ENCODE peak calls at places on chromosomes 1 and 21, in eight cellular contexts. J is neural crest cell; T is fibroblast of lung; G is thyroid gland; A is NT2/D1; Y is MCF 10A; M is stimulated activated CD8-positive, alpha-beta memory T cell treated with anti-CD3 and anti-CD28 coated beads, Interleukin-12 subunit alpha, Interleukin-12 subunit beta, amount 100 ng/mL, for 4 hours; D is NCI-H345. W is an unnamed sample.

GRCh38 chr1:93615201-93616150 is 66.2 kb downstream of the BCAR3 start:
- DNase-seq in J (no peak), T (peak), G (no peak), A (no peak), Y (peak), M (peak), D (no peak), W (peak)

GRCh38 chr1:205709059-205709398 is 28.7 kb upstream of the SLC45A3 start:
- DNase-seq in J (no peak), T (peak), G (no peak), A (no peak), Y (no peak), M (no peak), D (no peak), W (peak)

GRCh38 chr21:25424045-25424444 is 183.2 kb downstream of the MRPL39 start:
- DNase-seq in J (no peak), T (no peak), G (no peak), A (no peak), Y (no peak), M (no peak), D (no peak), W (no peak)

GRCh38 chr21:32134441-32135159 is 144.2 kb downstream of the MIS18A start:
- DNase-seq in J (no peak), T (no peak), G (no peak), A (no peak), Y (no peak), M (no peak), D (no peak), W (no peak)

GRCh38 chr1:76759171-76759860 is 108.0 kb upstream of the ST6GALNAC5 start:
- DNase-seq in J (no peak), T (no peak), G (no peak), A (no peak), Y (no peak), M (no peak), D (no peak), W (no peak)

GRCh38 chr1:24186993-24187790 is at the start of gene IFNLR1:
- DNase-seq in J (no peak), T (no peak), G (peak), A (peak), Y (no peak), M (peak), D (peak), W (no peak)

GRCh38 chr1:197268012-197268411 is at the start of gene CRB1:
- DNase-seq in J (no peak), T (peak), G (no peak), A (no peak), Y (no peak), M (no peak), D (peak), W (peak)

GRCh38 chr1:92536593-92537332 is 50.0 kb upstream of the GFI1 start:
- DNase-seq in J (no peak), T (peak), G (no peak), A (no peak), Y (peak), M (no peak), D (no peak), W (peak)

GRCh38 chr1:179026813-179027664 is 1.3 kb downstream of the FAM20B start:
- DNase-seq in J (no peak), T (no peak), G (no peak), A (no peak), Y (peak), M (no peak), D (no peak), W (no peak)

GRCh38 chr1:50661626-50662025 is 238.4 kb upstream of the DMRTA2 start:
- DNase-seq in J (no peak), T (peak), G (no peak), A (no peak), Y (no peak), M (no peak), D (no peak), W (no peak)

GRCh38 chr1:204513117-204513716 is 3.0 kb upstream of the MDM4 start:
- DNase-seq in J (no peak), T (no peak), G (no peak), A (no peak), Y (no peak), M (no peak), D (no peak), W (no peak)

GRCh38 chr1:244255426-244255965 is 196.2 kb downstream of the ADSS2 start:
- DNase-seq in J (no peak), T (no peak), G (no peak), A (no peak), Y (no peak), M (no peak), D (no peak), W (no peak)

GRCh38 chr1:230822092-230822581 is 46.2 kb downstream of the C1orf198 start:
- DNase-seq in J (no peak), T (peak), G (no peak), A (no peak), Y (no peak), M (no peak), D (no peak), W (no peak)

GRCh38 chr1:115953180-115953579 is 23.1 kb upstream of the SLC22A15 start:
- DNase-seq in J (no peak), T (no peak), G (no peak), A (no peak), Y (no peak), M (no peak), D (no peak), W (no peak)

GRCh38 chr1:222187566-222187965 is 360.3 kb downstream of the HHIPL2 start:
- DNase-seq in J (no peak), T (no peak), G (no peak), A (no peak), Y (no peak), M (no peak), D (no peak), W (no peak)

GRCh38 chr1:173717238-173717637 is 2.5 kb downstream of the KLHL20 start:
- DNase-seq in J (no peak), T (peak), G (no peak), A (no peak), Y (peak), M (no peak), D (no peak), W (no peak)

GRCh38 chr1:21706151-21706835 is 37.1 kb upstream of the RAP1GAP start:
- DNase-seq in J (no peak), T (peak), G (no peak), A (peak), Y (peak), M (no peak), D (peak), W (peak)

GRCh38 chr1:16038620-16038912 is 5.0 kb upstream of the CLCNKB start:
- DNase-seq in J (no peak), T (no peak), G (no peak), A (no peak), Y (no peak), M (no peak), D (no peak), W (no peak)

GRCh38 chr1:206905295-206906164 is 8.3 kb downstream of the IL24 start:
- DNase-seq in J (no peak), T (peak), G (no peak), A (no peak), Y (peak), M (no peak), D (no peak), W (peak)

GRCh38 chr1:171441278-171441677 is 44.1 kb upstream of the PRRC2C start:
- DNase-seq in J (no peak), T (peak), G (no peak), A (no peak), Y (peak), M (no peak), D (no peak), W (peak)

GRCh38 chr1:50724626-50725286 is 235.3 kb downstream of the FAF1 start:
- DNase-seq in J (no peak), T (no peak), G (no peak), A (no peak), Y (no peak), M (no peak), D (no peak), W (no peak)

GRCh38 chr1:50978144-50978851 is 8.3 kb downstream of the CDKN2C start:
- DNase-seq in J (peak), T (peak), G (peak), A (peak), Y (peak), M (no peak), D (peak), W (peak)

GRCh38 chr1:20349971-20350370 is 59.3 kb downstream of the VWA5B1 start:
- DNase-seq in J (no peak), T (no peak), G (no peak), A (no peak), Y (no peak), M (no peak), D (no peak), W (no peak)

GRCh38 chr1:11156958-11157357 is 32.2 kb upstream of the ANGPTL7 start:
- DNase-seq in J (no peak), T (no peak), G (no peak), A (no peak), Y (no peak), M (no peak), D (no peak), W (no peak)

GRCh38 chr21:37365657-37366487 is 701 bp upstream of the DYRK1A start:
- DNase-seq in J (peak), T (peak), G (peak), A (peak), Y (peak), M (no peak), D (peak), W (peak)

GRCh38 chr1:185804206-185804605 is 70.0 kb downstream of the HMCN1 start:
- DNase-seq in J (no peak), T (peak), G (no peak), A (no peak), Y (no peak), M (no peak), D (no peak), W (no peak)

GRCh38 chr1:113538225-113538624 is 147.9 kb downstream of the MAGI3 start:
- DNase-seq in J (no peak), T (peak), G (no peak), A (no peak), Y (peak), M (no peak), D (no peak), W (peak)

GRCh38 chr21:42013338-42013737 is 3.2 kb upstream of the ZBTB21 start:
- DNase-seq in J (no peak), T (no peak), G (no peak), A (no peak), Y (no peak), M (no peak), D (peak), W (no peak)

GRCh38 chr1:230087034-230087721 is 20.1 kb downstream of the GALNT2 start:
- DNase-seq in J (no peak), T (no peak), G (peak), A (no peak), Y (peak), M (no peak), D (peak), W (no peak)

GRCh38 chr1:243325305-243325890 is 69.6 kb downstream of the SDCCAG8 start:
- DNase-seq in J (peak), T (peak), G (no peak), A (peak), Y (peak), M (no peak), D (peak), W (peak)

GRCh38 chr1:44700573-44700972 is 26.1 kb downstream of the ARMH1 start:
- DNase-seq in J (no peak), T (no peak), G (no peak), A (no peak), Y (no peak), M (no peak), D (no peak), W (no peak)

GRCh38 chr1:20255666-20256065 is 35.0 kb upstream of the VWA5B1 start:
- DNase-seq in J (no peak), T (peak), G (no peak), A (no peak), Y (peak), M (no peak), D (peak), W (peak)

GRCh38 chr1:116909511-116910378 is at the start of gene PTGFRN:
- DNase-seq in J (peak), T (peak), G (peak), A (peak), Y (peak), M (no peak), D (peak), W (peak)

GRCh38 chr1:229751629-229752028 is 125.6 kb downstream of the URB2 start:
- DNase-seq in J (no peak), T (no peak), G (no peak), A (no peak), Y (no peak), M (no peak), D (no peak), W (no peak)

GRCh38 chr1:201309420-201309819 is 26.1 kb downstream of the PKP1 start:
- DNase-seq in J (peak), T (peak), G (peak), A (peak), Y (peak), M (no peak), D (peak), W (peak)

GRCh38 chr21:43758132-43758619 is 17.9 kb downstream of the CSTB start:
- DNase-seq in J (no peak), T (peak), G (no peak), A (no peak), Y (peak), M (no peak), D (no peak), W (peak)

GRCh38 chr1:111750856-111751255 is 4.8 kb upstream of the DDX20 start:
- DNase-seq in J (no peak), T (no peak), G (no peak), A (no peak), Y (no peak), M (no peak), D (no peak), W (no peak)

GRCh38 chr1:211609120-211610024 is 30.4 kb upstream of the SLC30A1 start:
- DNase-seq in J (no peak), T (peak), G (no peak), A (no peak), Y (peak), M (no peak), D (no peak), W (peak)

GRCh38 chr21:29753216-29753615 is 186.6 kb downstream of the GRIK1 start:
- DNase-seq in J (no peak), T (no peak), G (no peak), A (no peak), Y (peak), M (no peak), D (no peak), W (no peak)

GRCh38 chr1:176876966-176877515 is 287.5 kb downstream of the ASTN1 start:
- DNase-seq in J (no peak), T (no peak), G (no peak), A (no peak), Y (no peak), M (no peak), D (no peak), W (no peak)

W was measured in cardiac fibroblast.